ENCODE peak calls at places on chromosomes 4 and X, in four cellular contexts. S, O, A and J are unnamed samples.

GRCh38 chr4:3817561-3817960 is 51.4 kb downstream of the ADRA2C start:
- DNase-seq in A (no peak), O (no peak), S (no peak), J (no peak)

GRCh38 chr4:4524364-4524763 is 17.5 kb downstream of the STX18 start:
- DNase-seq in O (peak; percentile 76), A (no peak), S (no peak), J (peak; percentile 35)

GRCh38 chrX:81489987-81490386 is 288.1 kb downstream of the SH3BGRL start:
- DNase-seq in A (no peak), O (no peak), S (no peak), J (no peak)

GRCh38 chr4:99885063-99885664 is 9.1 kb downstream of the LAMTOR3 start:
- DNase-seq in A (peak; percentile 27), O (no peak), S (peak; percentile 32), J (no peak)

GRCh38 chrX:30597258-30598012 is 19.9 kb upstream of the TASL start:
- DNase-seq in O (peak; percentile 53), S (peak; percentile 65), A (no peak), J (no peak)

GRCh38 chr4:26692014-26692726 is 108.3 kb downstream of the TBC1D19 start:
- DNase-seq in S (no peak), A (peak; percentile 42), O (no peak), J (no peak)

GRCh38 chr4:65508169-65508568 is 162.1 kb downstream of the EPHA5 start:
- DNase-seq in O (no peak), A (no peak), S (no peak), J (no peak)

GRCh38 chrX:47649302-47649701 is 1.1 kb downstream of the ELK1 start:
- DNase-seq in S (no peak), A (peak; percentile 31), O (no peak), J (no peak)

GRCh38 chr4:151631349-151631748 is 129.5 kb downstream of the GATB start:
- DNase-seq in A (no peak), S (no peak), O (no peak), J (no peak)

GRCh38 chr4:182246401-182247205 is 3.4 kb downstream of the TENM3 start:
- DNase-seq in O (no peak), A (no peak), S (no peak), J (no peak)

GRCh38 chr4:42519803-42520417 is 122.6 kb downstream of the SHISA3 start:
- DNase-seq in S (peak; percentile 21), O (peak; percentile 19), A (peak; percentile 38), J (no peak)

GRCh38 chrX:137432609-137433008 is 133.3 kb upstream of the ZIC3 start:
- DNase-seq in A (peak; percentile 31), O (no peak), S (peak; percentile 18), J (no peak)

GRCh38 chr4:135240796-135241195 is 1039.2 kb upstream of the PABPC4L start:
- DNase-seq in O (no peak), S (no peak), A (no peak), J (no peak)

GRCh38 chr4:111512081-111512774 is 633.0 kb upstream of the FAM241A start:
- DNase-seq in O (no peak), S (no peak), A (no peak), J (no peak)

GRCh38 chrX:108946531-108946930 is 210.2 kb upstream of the IRS4 start:
- DNase-seq in A (no peak), S (no peak), O (no peak), J (no peak)

DNA sequence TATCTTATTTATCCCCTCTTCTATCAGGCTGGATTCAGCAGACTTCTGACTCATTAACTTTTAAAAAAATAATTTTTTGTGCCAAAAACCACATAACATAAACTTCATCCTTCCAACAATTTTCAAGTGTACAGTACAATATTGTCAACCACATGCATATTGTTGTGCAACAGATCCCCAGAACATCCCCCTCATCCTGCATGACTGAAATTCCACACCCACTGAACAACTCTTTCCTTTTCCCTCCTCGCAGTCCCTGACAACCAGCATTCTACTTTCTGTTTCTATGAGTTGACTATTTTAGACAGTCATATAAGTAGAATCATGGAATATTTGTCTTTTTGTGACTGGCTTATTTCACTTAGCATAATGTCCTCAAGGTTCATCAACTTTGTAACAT is 2.2 kb upstream of the MID2 start:
- DNase-seq in O (no peak), A (no peak), S (no peak), J (no peak)
- TF ChIP-seq SPI1 in O (no peak), A (no peak), S (no peak), J (no peak)

GRCh38 chr4:114077610-114078009 is 98.2 kb upstream of the ARSJ start:
- DNase-seq in A (no peak), O (no peak), S (no peak), J (no peak)
- TF ChIP-seq SPI1 in A (no peak), O (no peak), S (no peak), J (no peak)

DNA sequence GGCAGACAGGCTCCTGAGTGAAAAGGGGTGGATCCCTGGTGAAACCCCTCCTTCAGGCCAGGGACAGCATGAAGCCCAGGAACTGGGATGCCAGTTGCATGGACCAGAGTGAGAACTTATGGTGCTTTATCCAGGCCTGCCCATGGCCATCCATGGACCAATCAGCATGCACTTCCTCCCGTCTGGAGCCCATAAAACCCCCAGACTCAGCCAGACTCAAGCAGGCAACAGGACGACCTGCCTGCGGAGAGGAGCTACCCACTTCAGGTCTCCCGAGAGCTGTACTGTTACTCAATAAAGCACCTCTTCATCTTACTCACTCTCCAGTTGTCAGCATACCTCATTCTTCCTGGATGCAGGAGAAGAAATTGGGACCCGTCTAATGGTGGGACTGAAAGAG is 42.9 kb downstream of the NALF2 start:
- DNase-seq in S (no peak), O (no peak), A (no peak), J (no peak)
- TF ChIP-seq SPI1 in S (no peak), O (no peak), A (no peak), J (no peak)

GRCh38 chr4:177809786-177810185 is 367.5 kb upstream of the AGA start:
- DNase-seq in A (no peak), S (no peak), O (no peak), J (no peak)
- TF ChIP-seq SPI1 in A (no peak), S (no peak), O (no peak), J (no peak)

GRCh38 chr4:74374561-74375327 is 9.8 kb downstream of the EREG start:
- DNase-seq in S (peak; percentile 70), A (no peak), O (no peak), J (no peak)
- TF ChIP-seq SPI1 in S (no peak), A (no peak), O (no peak), J (no peak)

DNA sequence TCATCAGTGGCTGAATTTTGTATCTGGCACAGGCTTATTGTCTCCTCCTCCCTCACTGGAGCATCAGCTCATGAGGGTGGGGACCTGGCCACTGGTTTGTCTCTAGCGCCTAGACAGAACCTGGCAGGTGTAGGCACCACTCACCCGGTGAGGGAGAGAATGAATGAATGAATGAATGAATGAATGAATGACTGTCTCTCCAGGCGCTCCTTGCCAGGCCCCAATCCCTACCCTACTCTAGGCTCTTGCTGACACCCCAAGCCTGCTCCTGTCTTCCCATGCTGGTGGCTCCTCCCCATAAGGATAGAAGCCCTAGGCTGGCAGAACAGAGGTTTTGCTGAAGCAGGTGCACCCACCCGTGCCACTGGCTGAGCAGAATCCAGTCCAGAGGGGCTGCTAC is 41.3 kb upstream of the GRPEL1 start:
- DNase-seq in A (no peak), S (no peak), O (no peak), J (no peak)
- TF ChIP-seq SPI1 in A (no peak), S (no peak), O (no peak), J (no peak)

GRCh38 chr4:173360587-173361221 is 10.1 kb upstream of the SAP30 start:
- DNase-seq in O (no peak), A (no peak), S (no peak), J (no peak)

GRCh38 chr4:173357939-173358338 is 12.8 kb upstream of the SAP30 start:
- DNase-seq in S (no peak), O (no peak), A (no peak), J (no peak)

GRCh38 chr4:173365359-173365996 is 5.3 kb upstream of the SAP30 start:
- DNase-seq in S (peak; percentile 12), O (no peak), A (no peak), J (no peak)

GRCh38 chr4:173367285-173367684 is 3.5 kb upstream of the SAP30 start:
- DNase-seq in S (no peak), A (no peak), O (no peak), J (no peak)

GRCh38 chr4:173362666-173363065 is 8.1 kb upstream of the SAP30 start:
- DNase-seq in O (no peak), S (no peak), A (no peak), J (no peak)
- TF ChIP-seq SPI1 in O (no peak), S (no peak), A (no peak), J (no peak)